ENCODE peak calls at places on chromosome 21, in eight cellular contexts. V, N, W, P, E, I, A and H are unnamed samples. For H3K27me3, the result is how much of the 10 kb centered on the place peaks cover.

GRCh38 chr21:46459356-46460112 is 843 bp downstream of the DIP2A start:
- DNase-seq in V (peak), N (no peak), W (peak), P (no peak), E (peak), I (peak), A (peak), H (no peak)

GRCh38 chr21:34900376-34900775 is 148.7 kb downstream of the RUNX1 start:
- DNase-seq in V (no peak), N (no peak), W (no peak), P (no peak), E (no peak), I (no peak), A (no peak), H (peak)

GRCh38 chr21:16071761-16072160 is 342.0 kb downstream of the USP25 start:
- DNase-seq in V (no peak), N (no peak), W (no peak), P (no peak), E (no peak), I (no peak), A (no peak), H (no peak)

GRCh38 chr21:45404726-45405270 is at the start of gene COL18A1:
- DNase-seq in V (peak), N (no peak), W (peak), P (no peak), E (peak), I (peak), A (peak), H (no peak)

GRCh38 chr21:17250651-17251294 is 262.1 kb upstream of the CXADR start:
- DNase-seq in V (peak), N (no peak), W (no peak), P (no peak), E (no peak), I (no peak), A (no peak), H (no peak)

GRCh38 chr21:31253684-31254083 is 90.4 kb downstream of the TIAM1 start:
- DNase-seq in V (no peak), N (no peak), W (no peak), P (no peak), E (no peak), I (peak), A (no peak), H (no peak)

GRCh38 chr21:31905444-31906400 is 32.9 kb downstream of the HUNK start:
- DNase-seq in V (no peak), N (no peak), W (peak), P (no peak), E (no peak), I (no peak), A (no peak), H (no peak)

GRCh38 chr21:31447477-31447876 is 103.4 kb upstream of the TIAM1 start:
- DNase-seq in V (no peak), N (no peak), W (peak), P (no peak), E (no peak), I (peak), A (no peak), H (no peak)

GRCh38 chr21:16974060-16974459 is 538.8 kb upstream of the CXADR start:
- DNase-seq in V (no peak), N (no peak), W (peak), P (no peak), E (no peak), I (no peak), A (no peak), H (no peak)

GRCh38 chr21:26806734-26807372 is 38.4 kb downstream of the ADAMTS1 start:
- DNase-seq in V (no peak), N (no peak), W (peak), P (no peak), E (no peak), I (no peak), A (no peak), H (no peak)

GRCh38 chr21:29443398-29444010 is 144.8 kb downstream of the BACH1 start:
- DNase-seq in V (no peak), N (no peak), W (no peak), P (no peak), E (no peak), I (peak), A (no peak), H (peak)

GRCh38 chr21:24941316-24942185 is 665.7 kb downstream of the MRPL39 start:
- DNase-seq in V (peak), N (no peak), W (no peak), P (no peak), E (no peak), I (no peak), A (no peak), H (no peak)

GRCh38 chr21:30408782-30409494 is 13.1 kb downstream of the KRTAP13-1 start:
- DNase-seq in V (peak), N (no peak), W (no peak), P (no peak), E (no peak), I (peak), A (peak), H (no peak)

GRCh38 chr21:43911935-43912487 is 47.0 kb downstream of the AGPAT3 start:
- DNase-seq in V (no peak), N (no peak), W (no peak), P (no peak), E (no peak), I (no peak), A (no peak), H (no peak)

GRCh38 chr21:45325206-45326168 is 37.8 kb upstream of the POFUT2 start:
- DNase-seq in V (peak), N (peak), W (no peak), P (no peak), E (no peak), I (no peak), A (peak), H (no peak)

GRCh38 chr21:41465176-41465781 is 39.2 kb downstream of the MX1 start:
- DNase-seq in V (no peak), N (no peak), W (no peak), P (no peak), E (no peak), I (no peak), A (peak), H (no peak)

GRCh38 chr21:21045538-21045937 is 47.3 kb downstream of the NCAM2 start:
- DNase-seq in V (no peak), N (no peak), W (peak), P (no peak), E (no peak), I (no peak), A (no peak), H (no peak)

DNA sequence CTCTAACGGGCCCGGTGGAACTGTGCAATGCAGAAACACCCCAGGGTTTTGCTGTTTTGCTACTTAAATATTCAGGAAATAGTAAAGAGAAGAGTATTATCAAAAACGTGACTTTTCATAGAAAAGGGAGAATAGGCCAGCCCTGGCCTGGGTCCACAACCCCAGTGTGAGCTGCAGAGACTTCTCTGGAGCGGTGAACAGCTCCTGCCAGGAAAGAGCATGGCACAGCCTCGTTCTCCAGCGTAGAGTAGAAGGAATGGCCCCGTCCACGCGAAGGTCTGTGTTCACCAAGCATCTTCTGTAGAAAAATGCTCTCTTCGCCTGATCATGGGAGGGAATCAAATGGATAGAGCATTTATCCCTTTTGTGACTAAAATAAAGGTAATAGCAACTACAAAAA is 51.4 kb downstream of the PDE9A start:
- DNase-seq in V (no peak), N (no peak), W (no peak), P (no peak), E (no peak), I (no peak), A (no peak), H (no peak)
- H3K27me3 ChIP-seq in V (under half), N (under half), W (under half), P (under half), E (under half), I (under half), A (under half), H (under half)

DNA sequence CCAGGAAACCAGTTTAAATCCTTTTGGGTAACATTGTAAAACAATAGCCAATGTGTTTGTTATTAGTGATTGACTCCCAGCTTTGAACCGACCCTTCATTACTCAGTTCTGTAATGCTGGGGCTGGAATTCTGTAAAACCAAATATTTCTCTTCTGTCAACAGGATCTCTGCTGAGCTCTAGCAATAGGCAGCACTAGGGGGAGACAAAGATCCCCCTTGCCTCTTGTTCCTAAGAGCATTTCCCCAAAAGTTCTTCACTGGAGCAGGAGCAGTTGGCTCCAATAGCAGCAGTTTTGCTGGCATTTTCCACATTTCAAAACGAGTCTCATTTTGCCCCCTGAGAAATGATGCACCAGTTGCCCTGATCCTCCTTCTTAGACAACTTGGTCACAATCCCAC is 1671.1 kb downstream of the MRPL39 start:
- DNase-seq in V (peak), N (no peak), W (peak), P (no peak), E (no peak), I (peak), A (no peak), H (no peak)
- TF ChIP-seq CTCF in V (peak), N (no peak), W (peak), P (no peak), E (no peak), I (no peak), A (no peak), H (no peak)

GRCh38 chr21:39181205-39181818 is 1.9 kb downstream of the PSMG1 start:
- DNase-seq in V (no peak), N (no peak), W (no peak), P (no peak), E (no peak), I (no peak), A (no peak), H (no peak)
- H3K4me3 ChIP-seq in V (no peak), N (no peak), W (no peak), P (no peak), E (no peak), I (no peak), A (no peak), H (no peak)

GRCh38 chr21:33028759-33029511 is 3.2 kb downstream of the OLIG2 start:
- DNase-seq in V (no peak), N (no peak), W (peak), P (no peak), E (peak), I (peak), A (no peak), H (no peak)

GRCh38 chr21:33029975-33030461 is 4.3 kb downstream of the OLIG2 start:
- DNase-seq in V (no peak), N (no peak), W (no peak), P (no peak), E (no peak), I (no peak), A (no peak), H (no peak)

GRCh38 chr21:33030633-33031032 is 4.9 kb downstream of the OLIG2 start:
- DNase-seq in V (no peak), N (no peak), W (no peak), P (no peak), E (no peak), I (no peak), A (no peak), H (no peak)

GRCh38 chr21:33028271-33028670 is 2.5 kb downstream of the OLIG2 start:
- DNase-seq in V (no peak), N (no peak), W (no peak), P (no peak), E (no peak), I (no peak), A (no peak), H (no peak)

DNA sequence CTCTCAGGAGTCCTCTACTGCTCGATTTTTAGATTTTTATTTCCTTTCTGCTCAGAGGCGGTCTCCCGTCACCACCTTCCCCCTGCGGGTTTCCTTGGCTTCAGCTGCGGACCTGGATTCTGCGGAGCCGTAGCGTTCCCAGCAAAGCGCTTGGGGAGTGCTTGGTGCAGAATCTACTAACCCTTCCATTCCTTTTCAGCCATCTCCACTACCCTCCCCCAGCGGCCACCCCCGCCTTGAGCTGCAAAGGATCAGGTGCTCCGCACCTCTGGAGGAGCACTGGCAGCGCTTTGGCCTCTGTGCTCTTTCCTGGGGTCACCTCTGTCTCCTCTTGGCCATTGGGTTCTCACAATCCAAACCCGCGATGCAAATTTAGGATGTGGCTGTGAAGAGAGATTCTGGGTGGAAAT is 3.8 kb downstream of the OLIG2 start:
- DNase-seq in V (no peak), N (no peak), W (no peak), P (no peak), E (no peak), I (no peak), A (no peak), H (no peak)
- H3K27me3 ChIP-seq in V (half or more), N (under half), W (half or more), P (half or more), E (under half), I (half or more), A (under half), H (half or more)

GRCh38 chr21:19508442-19508841 is 1104.9 kb upstream of the TMPRSS15 start:
- DNase-seq in V (no peak), N (no peak), W (no peak), P (no peak), E (no peak), I (no peak), A (no peak), H (no peak)

GRCh38 chr21:19510057-19510456 is 1106.5 kb upstream of the TMPRSS15 start:
- DNase-seq in V (no peak), N (no peak), W (no peak), P (no peak), E (no peak), I (no peak), A (no peak), H (no peak)

GRCh38 chr21:19507682-19508260 is 1104.2 kb upstream of the TMPRSS15 start:
- DNase-seq in V (no peak), N (no peak), W (no peak), P (no peak), E (no peak), I (no peak), A (no peak), H (no peak)

GRCh38 chr21:19508844-19509243 is 1105.3 kb upstream of the TMPRSS15 start:
- DNase-seq in V (no peak), N (no peak), W (no peak), P (no peak), E (no peak), I (no peak), A (no peak), H (no peak)

GRCh38 chr21:19510653-19511052 is 1107.1 kb upstream of the TMPRSS15 start:
- DNase-seq in V (no peak), N (no peak), W (no peak), P (no peak), E (no peak), I (no peak), A (no peak), H (no peak)
- TF ChIP-seq CTCF in V (no peak), N (no peak), W (no peak), P (no peak), E (no peak), I (no peak), A (no peak), H (no peak)

DNA sequence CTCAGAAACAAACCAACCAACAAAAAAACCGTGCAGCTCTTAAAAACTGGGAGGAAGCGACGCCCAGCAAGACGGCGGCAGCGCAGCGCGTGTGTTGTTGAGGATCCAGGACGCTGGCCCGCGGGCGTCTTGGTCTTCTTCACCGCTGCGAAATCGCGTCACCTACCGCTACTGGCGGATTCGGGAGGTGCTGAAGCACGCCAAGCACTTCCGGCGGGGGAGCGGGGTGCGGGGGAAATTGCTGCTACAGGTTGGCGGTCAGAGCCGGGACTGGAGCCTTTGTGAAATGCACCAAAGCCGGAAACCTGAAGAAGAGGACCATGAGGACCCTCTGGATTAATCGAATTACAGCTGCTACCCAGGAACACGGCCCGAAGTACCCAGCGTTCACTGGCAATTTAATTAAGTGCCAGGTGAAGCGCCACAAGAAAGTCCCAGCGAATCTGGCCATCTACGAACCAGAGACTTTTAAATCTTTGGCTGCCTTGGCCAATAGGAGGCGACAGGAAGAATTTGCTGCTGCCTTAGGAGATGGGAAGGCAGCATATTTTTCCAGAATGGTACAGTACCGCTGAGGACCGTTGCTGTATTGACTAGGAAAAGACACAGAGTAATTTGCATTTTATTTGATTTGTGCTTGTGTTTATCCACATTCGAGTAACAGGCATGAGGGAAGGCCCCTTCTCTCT is 11.9 kb upstream of the RIPPLY3 start:
- DNase-seq in V (no peak), N (no peak), W (no peak), P (no peak), E (peak), I (peak), A (no peak), H (no peak)
- H3K4me3 ChIP-seq in V (no peak), N (no peak), W (no peak), P (no peak), E (no peak), I (no peak), A (no peak), H (no peak)

DNA sequence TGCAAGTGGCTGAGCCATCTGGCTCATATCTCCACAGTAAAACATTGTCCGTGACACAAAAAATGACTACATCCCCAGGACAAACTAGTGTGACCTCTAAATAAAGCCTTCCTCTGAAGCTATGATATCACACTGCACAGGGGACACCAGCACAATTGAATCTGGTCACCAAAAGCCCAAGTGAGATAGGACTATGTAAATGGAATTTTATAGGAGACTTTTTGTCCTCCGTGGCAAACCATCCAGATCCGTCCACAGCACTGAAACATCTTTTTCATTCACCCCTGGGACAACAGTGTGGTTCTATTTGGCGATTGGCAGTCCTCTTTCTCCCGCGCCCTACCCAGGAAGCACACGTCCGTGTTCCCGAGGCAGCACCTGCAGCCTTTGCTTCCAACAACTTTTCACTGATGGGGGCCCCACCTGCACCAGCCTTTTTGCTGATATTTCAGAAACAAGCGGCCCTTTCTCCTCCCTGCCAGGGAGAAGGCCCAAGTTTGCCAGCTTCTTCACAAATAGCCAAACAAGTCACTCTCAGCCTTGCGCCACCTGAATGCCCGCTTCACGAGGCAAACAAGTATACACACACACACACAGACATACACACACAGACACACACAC is 47.4 kb downstream of the OLIG1 start:
- DNase-seq in V (no peak), N (no peak), W (no peak), P (no peak), E (no peak), I (no peak), A (no peak), H (no peak)
- H3K27me3 ChIP-seq in V (half or more), N (under half), W (half or more), P (under half), E (under half), I (under half), A (under half), H (under half)